ENCODE peak calls at places on chromosomes 3 and 15, in eight cellular contexts. One of them, this sample, is unnamed.

GRCh38 chr15:51758645-51759044 is 7.2 kb downstream of the TMOD2 start:
- DNase-seq in T-helper 2 cell: no peak
- DNase-seq in cardiac muscle cell: no peak
- DNase-seq in ureter: no peak
- DNase-seq in left cardiac atrium: peak
- DNase-seq in activated B cell treated with CpG ODN at 0.5 μM for 24 hours: no peak
- DNase-seq in heart right ventricle: peak
- DNase-seq in GM23248: peak
- DNase-seq in this sample: peak

GRCh38 chr3:107461721-107462120 is 61.0 kb upstream of the BBX start:
- DNase-seq in heart right ventricle: no peak
- DNase-seq in cardiac muscle cell: no peak
- DNase-seq in GM23248: no peak
- DNase-seq in activated B cell treated with CpG ODN at 0.5 μM for 24 hours: no peak
- DNase-seq in T-helper 2 cell: no peak
- DNase-seq in ureter: no peak
- DNase-seq in left cardiac atrium: no peak
- DNase-seq in this sample: no peak

GRCh38 chr3:147410518-147411234 is 1.5 kb downstream of the ZIC1 start:
- DNase-seq in cardiac muscle cell: no peak
- DNase-seq in GM23248: peak
- DNase-seq in T-helper 2 cell: no peak
- DNase-seq in left cardiac atrium: no peak
- DNase-seq in ureter: no peak
- DNase-seq in activated B cell treated with CpG ODN at 0.5 μM for 24 hours: no peak
- DNase-seq in heart right ventricle: no peak
- DNase-seq in this sample: peak

GRCh38 chr15:76353903-76354302 is 17.3 kb downstream of the ISL2 start:
- DNase-seq in ureter: no peak
- DNase-seq in GM23248: no peak
- DNase-seq in left cardiac atrium: no peak
- DNase-seq in T-helper 2 cell: no peak
- DNase-seq in heart right ventricle: no peak
- DNase-seq in cardiac muscle cell: no peak
- DNase-seq in activated B cell treated with CpG ODN at 0.5 μM for 24 hours: no peak
- DNase-seq in this sample: no peak

GRCh38 chr3:160130950-160131349 is 94.3 kb upstream of the C3orf80 start:
- DNase-seq in activated B cell treated with CpG ODN at 0.5 μM for 24 hours: no peak
- DNase-seq in cardiac muscle cell: no peak
- DNase-seq in left cardiac atrium: no peak
- DNase-seq in heart right ventricle: no peak
- DNase-seq in GM23248: peak
- DNase-seq in ureter: no peak
- DNase-seq in T-helper 2 cell: no peak
- DNase-seq in this sample: peak

GRCh38 chr3:21407743-21408142 is 343.3 kb downstream of the ZNF385D start:
- DNase-seq in activated B cell treated with CpG ODN at 0.5 μM for 24 hours: no peak
- DNase-seq in left cardiac atrium: no peak
- DNase-seq in cardiac muscle cell: no peak
- DNase-seq in T-helper 2 cell: no peak
- DNase-seq in GM23248: no peak
- DNase-seq in heart right ventricle: no peak
- DNase-seq in ureter: no peak
- DNase-seq in this sample: peak

GRCh38 chr3:156681003-156681402 is 6.6 kb downstream of the TIPARP start:
- DNase-seq in GM23248: peak
- DNase-seq in activated B cell treated with CpG ODN at 0.5 μM for 24 hours: no peak
- DNase-seq in heart right ventricle: peak
- DNase-seq in left cardiac atrium: peak
- DNase-seq in ureter: peak
- DNase-seq in T-helper 2 cell: no peak
- DNase-seq in cardiac muscle cell: no peak
- DNase-seq in this sample: peak

GRCh38 chr15:73305331-73306211 is 63.2 kb downstream of the HCN4 start:
- DNase-seq in ureter: peak
- DNase-seq in GM23248: peak
- DNase-seq in cardiac muscle cell: peak
- DNase-seq in left cardiac atrium: peak
- DNase-seq in activated B cell treated with CpG ODN at 0.5 μM for 24 hours: no peak
- DNase-seq in heart right ventricle: peak
- DNase-seq in T-helper 2 cell: no peak
- DNase-seq in this sample: peak

GRCh38 chr15:36468746-36469145 is 110.7 kb upstream of the CDIN1 start:
- DNase-seq in heart right ventricle: no peak
- DNase-seq in GM23248: peak
- DNase-seq in activated B cell treated with CpG ODN at 0.5 μM for 24 hours: no peak
- DNase-seq in T-helper 2 cell: no peak
- DNase-seq in cardiac muscle cell: peak
- DNase-seq in left cardiac atrium: no peak
- DNase-seq in ureter: no peak
- DNase-seq in this sample: peak

GRCh38 chr15:58026552-58026951 is 39.0 kb downstream of the ALDH1A2 start:
- DNase-seq in T-helper 2 cell: no peak
- DNase-seq in left cardiac atrium: no peak
- DNase-seq in ureter: no peak
- DNase-seq in activated B cell treated with CpG ODN at 0.5 μM for 24 hours: no peak
- DNase-seq in cardiac muscle cell: no peak
- DNase-seq in heart right ventricle: no peak
- DNase-seq in GM23248: no peak
- DNase-seq in this sample: no peak

GRCh38 chr3:112640864-112641751 is at the start of gene CCDC80:
- DNase-seq in ureter: no peak
- DNase-seq in left cardiac atrium: no peak
- DNase-seq in cardiac muscle cell: peak
- DNase-seq in GM23248: peak
- DNase-seq in activated B cell treated with CpG ODN at 0.5 μM for 24 hours: no peak
- DNase-seq in heart right ventricle: no peak
- DNase-seq in T-helper 2 cell: no peak
- DNase-seq in this sample: peak

GRCh38 chr3:29955413-29955812 is 651.0 kb upstream of the TGFBR2 start:
- DNase-seq in T-helper 2 cell: no peak
- DNase-seq in cardiac muscle cell: no peak
- DNase-seq in left cardiac atrium: no peak
- DNase-seq in GM23248: no peak
- DNase-seq in ureter: no peak
- DNase-seq in activated B cell treated with CpG ODN at 0.5 μM for 24 hours: no peak
- DNase-seq in heart right ventricle: no peak
- DNase-seq in this sample: no peak

GRCh38 chr3:119145500-119146167 is at the start of gene TEX55:
- DNase-seq in heart right ventricle: peak
- DNase-seq in cardiac muscle cell: peak
- DNase-seq in GM23248: peak
- DNase-seq in ureter: no peak
- DNase-seq in left cardiac atrium: peak
- DNase-seq in T-helper 2 cell: no peak
- DNase-seq in activated B cell treated with CpG ODN at 0.5 μM for 24 hours: no peak
- DNase-seq in this sample: peak

GRCh38 chr3:136804813-136805212 is 14.1 kb upstream of the SLC35G2 start:
- DNase-seq in GM23248: no peak
- DNase-seq in left cardiac atrium: no peak
- DNase-seq in cardiac muscle cell: no peak
- DNase-seq in heart right ventricle: no peak
- DNase-seq in T-helper 2 cell: no peak
- DNase-seq in ureter: no peak
- DNase-seq in activated B cell treated with CpG ODN at 0.5 μM for 24 hours: no peak
- DNase-seq in this sample: no peak

GRCh38 chr3:67719333-67719732 is 64.9 kb upstream of the SUCLG2 start:
- DNase-seq in activated B cell treated with CpG ODN at 0.5 μM for 24 hours: no peak
- DNase-seq in T-helper 2 cell: no peak
- DNase-seq in cardiac muscle cell: no peak
- DNase-seq in left cardiac atrium: no peak
- DNase-seq in GM23248: no peak
- DNase-seq in heart right ventricle: no peak
- DNase-seq in ureter: no peak
- DNase-seq in this sample: no peak

GRCh38 chr3:80769683-80770082 is 991.8 kb downstream of the GBE1 start:
- DNase-seq in T-helper 2 cell: no peak
- DNase-seq in left cardiac atrium: no peak
- DNase-seq in cardiac muscle cell: no peak
- DNase-seq in GM23248: peak
- DNase-seq in ureter: no peak
- DNase-seq in activated B cell treated with CpG ODN at 0.5 μM for 24 hours: no peak
- DNase-seq in heart right ventricle: no peak
- DNase-seq in this sample: no peak

GRCh38 chr3:174697310-174697709 is 161.8 kb upstream of the NAALADL2 start:
- DNase-seq in T-helper 2 cell: no peak
- DNase-seq in GM23248: no peak
- DNase-seq in activated B cell treated with CpG ODN at 0.5 μM for 24 hours: no peak
- DNase-seq in cardiac muscle cell: no peak
- DNase-seq in left cardiac atrium: no peak
- DNase-seq in heart right ventricle: no peak
- DNase-seq in ureter: no peak
- DNase-seq in this sample: no peak

GRCh38 chr15:52101542-52102340 is 10.8 kb downstream of the BCL2L10 start:
- DNase-seq in ureter: no peak
- DNase-seq in activated B cell treated with CpG ODN at 0.5 μM for 24 hours: no peak
- DNase-seq in left cardiac atrium: no peak
- DNase-seq in GM23248: no peak
- DNase-seq in heart right ventricle: no peak
- DNase-seq in T-helper 2 cell: no peak
- DNase-seq in cardiac muscle cell: no peak
- DNase-seq in this sample: no peak

GRCh38 chr15:60469893-60470641 is 8.9 kb downstream of the ICE2 start:
- DNase-seq in GM23248: peak
- DNase-seq in left cardiac atrium: no peak
- DNase-seq in activated B cell treated with CpG ODN at 0.5 μM for 24 hours: no peak
- DNase-seq in ureter: no peak
- DNase-seq in cardiac muscle cell: no peak
- DNase-seq in heart right ventricle: no peak
- DNase-seq in T-helper 2 cell: no peak
- DNase-seq in this sample: no peak

GRCh38 chr3:149162007-149162406 is 32.6 kb downstream of the HPS3 start:
- DNase-seq in T-helper 2 cell: no peak
- DNase-seq in GM23248: no peak
- DNase-seq in ureter: no peak
- DNase-seq in heart right ventricle: no peak
- DNase-seq in activated B cell treated with CpG ODN at 0.5 μM for 24 hours: no peak
- DNase-seq in left cardiac atrium: no peak
- DNase-seq in cardiac muscle cell: no peak
- DNase-seq in this sample: no peak

GRCh38 chr3:160921020-160921635 is 165.1 kb downstream of the PPM1L start:
- DNase-seq in heart right ventricle: peak
- DNase-seq in activated B cell treated with CpG ODN at 0.5 μM for 24 hours: no peak
- DNase-seq in T-helper 2 cell: no peak
- DNase-seq in left cardiac atrium: peak
- DNase-seq in ureter: no peak
- DNase-seq in GM23248: peak
- DNase-seq in cardiac muscle cell: peak
- DNase-seq in this sample: peak

GRCh38 chr3:31213869-31214486 is 318.7 kb upstream of the STT3B start:
- DNase-seq in T-helper 2 cell: peak
- DNase-seq in cardiac muscle cell: no peak
- DNase-seq in left cardiac atrium: no peak
- DNase-seq in GM23248: no peak
- DNase-seq in heart right ventricle: no peak
- DNase-seq in activated B cell treated with CpG ODN at 0.5 μM for 24 hours: no peak
- DNase-seq in ureter: no peak
- DNase-seq in this sample: no peak

GRCh38 chr3:119240101-119240581 is 537 bp downstream of the B4GALT4 start:
- DNase-seq in activated B cell treated with CpG ODN at 0.5 μM for 24 hours: no peak
- DNase-seq in T-helper 2 cell: no peak
- DNase-seq in GM23248: peak
- DNase-seq in left cardiac atrium: peak
- DNase-seq in ureter: no peak
- DNase-seq in cardiac muscle cell: peak
- DNase-seq in heart right ventricle: peak
- DNase-seq in this sample: peak